ENCODE peak calls at places on chromosome 4, in five cellular contexts. N, W, U, B and T are unnamed samples.
A peak's percentile ranks its signal among the peaks of the same experiment; 100 is the strongest.

GRCh38 chr4:8305851-8306361 is 36.4 kb downstream of the HTRA3 start:
- DNase-seq in N (no peak), W (no peak), U (no peak), B (no peak), T (no peak)

GRCh38 chr4:75724867-75725724 is 719 bp downstream of the USO1 start:
- DNase-seq in N (peak; percentile 41), W (no peak), U (peak; percentile 28), B (peak; percentile 74), T (peak; percentile 78)

GRCh38 chr4:10092481-10093272 is 23.9 kb downstream of the WDR1 start:
- DNase-seq in N (no peak), W (no peak), U (no peak), B (no peak), T (no peak)

GRCh38 chr4:38704755-38705154 is 40.8 kb downstream of the KLF3 start:
- DNase-seq in N (no peak), W (no peak), U (no peak), B (no peak), T (no peak)

GRCh38 chr4:113849771-113850170 is 88.2 kb upstream of the CAMK2D start:
- DNase-seq in N (no peak), W (no peak), U (peak; percentile 5), B (no peak), T (peak; percentile 71)

GRCh38 chr4:47367761-47368160 is 95.7 kb downstream of the COMMD8 start:
- DNase-seq in N (no peak), W (no peak), U (no peak), B (no peak), T (no peak)

GRCh38 chr4:1557221-1557597 is 126.9 kb downstream of the FAM53A start:
- DNase-seq in N (no peak), W (no peak), U (no peak), B (no peak), T (no peak)

GRCh38 chr4:73222466-73223257 is 35.9 kb downstream of the ANKRD17 start:
- DNase-seq in N (peak; percentile 93), W (no peak), U (peak; percentile 83), B (peak; percentile 52), T (no peak)

GRCh38 chr4:47525154-47525819 is 40.2 kb downstream of the ATP10D start:
- DNase-seq in N (no peak), W (no peak), U (peak; percentile 87), B (no peak), T (no peak)

GRCh38 chr4:124334119-124334518 is 378.4 kb downstream of the ANKRD50 start:
- DNase-seq in N (peak; percentile 33), W (no peak), U (peak; percentile 67), B (no peak), T (no peak)

GRCh38 chr4:8550691-8551090 is 29.5 kb upstream of the GPR78 start:
- DNase-seq in N (no peak), W (no peak), U (no peak), B (no peak), T (no peak)

GRCh38 chr4:11160288-11160687 is 268.4 kb downstream of the HS3ST1 start:
- DNase-seq in N (no peak), W (no peak), U (no peak), B (no peak), T (no peak)

GRCh38 chr4:142383800-142384470 is 462.2 kb downstream of the INPP4B start:
- DNase-seq in N (no peak), W (no peak), U (no peak), B (no peak), T (no peak)

GRCh38 chr4:156799121-156799589 is 172.4 kb downstream of the PDGFC start:
- DNase-seq in N (no peak), W (no peak), U (no peak), B (no peak), T (no peak)

GRCh38 chr4:145216532-145216931 is 36.1 kb upstream of the OTUD4 start:
- DNase-seq in N (no peak), W (no peak), U (no peak), B (no peak), T (no peak)

GRCh38 chr4:14386196-14386595 is 616.1 kb upstream of the CPEB2 start:
- DNase-seq in N (no peak), W (no peak), U (no peak), B (no peak), T (no peak)

GRCh38 chr4:10670346-10670745 is 14.2 kb downstream of the CLNK start:
- DNase-seq in N (no peak), W (no peak), U (no peak), B (no peak), T (no peak)

GRCh38 chr4:143140696-143141095 is 44.0 kb upstream of the USP38 start:
- DNase-seq in N (no peak), W (no peak), U (no peak), B (no peak), T (no peak)

GRCh38 chr4:41679991-41680390 is 68.5 kb downstream of the PHOX2B start:
- DNase-seq in N (no peak), W (no peak), U (no peak), B (no peak), T (no peak)

GRCh38 chr4:48945981-48946380 is 39.4 kb upstream of the OCIAD2 start:
- DNase-seq in N (no peak), W (no peak), U (no peak), B (no peak), T (no peak)

GRCh38 chr4:87018751-87019150 is 83.9 kb downstream of the AFF1 start:
- DNase-seq in N (no peak), W (no peak), U (no peak), B (no peak), T (no peak)

GRCh38 chr4:15674926-15675325 is 6.7 kb upstream of the FAM200B start:
- DNase-seq in N (no peak), W (no peak), U (no peak), B (no peak), T (no peak)

GRCh38 chr4:123418486-123418931 is 21.9 kb downstream of the SPRY1 start:
- DNase-seq in N (peak; percentile 86), W (no peak), U (peak; percentile 82), B (peak; percentile 43), T (no peak)